ENCODE peak calls at places on chromosomes 5 and 9, in six cellular contexts. D is GM23248, S is transverse colon, Q is adrenal gland, N is thyroid gland, H is tibial artery. C is an unnamed sample. For H3K27me3, the result is how much of the 10 kb centered on the place peaks cover.

GRCh38 chr5:155833282-155833681 is 493.7 kb upstream of the SGCD start:
- DNase-seq in D (peak), S (no peak), Q (no peak), N (no peak), H (no peak), C (no peak)

GRCh38 chr5:180366303-180366702 is 13.2 kb upstream of the GFPT2 start:
- DNase-seq in D (peak), S (no peak), Q (no peak), N (peak), H (peak), C (no peak)

GRCh38 chr9:94746541-94747505 is 20.3 kb downstream of the AOPEP start:
- DNase-seq in D (no peak), S (no peak), Q (no peak), N (no peak), H (no peak), C (no peak)

GRCh38 chr9:21813575-21814473 is 11.4 kb downstream of the MTAP start:
- DNase-seq in D (peak), S (peak), Q (peak), N (peak), H (no peak), C (peak)

GRCh38 chr5:132751971-132752580 is 4.8 kb downstream of the CCNI2 start:
- DNase-seq in D (no peak), S (peak), Q (no peak), N (no peak), H (no peak), C (no peak)

GRCh38 chr9:116985636-116986414 is 298.7 kb downstream of the TRIM32 start:
- DNase-seq in D (no peak), S (no peak), Q (no peak), N (no peak), H (no peak), C (no peak)

GRCh38 chr5:1892685-1893445 is 10.1 kb upstream of the IRX4 start:
- DNase-seq in D (no peak), S (no peak), Q (no peak), N (no peak), H (no peak), C (no peak)

GRCh38 chr5:133373121-133373870 is 239.0 kb downstream of the FSTL4 start:
- DNase-seq in D (peak), S (no peak), Q (no peak), N (no peak), H (no peak), C (no peak)

GRCh38 chr9:34665381-34666250 is 3.2 kb upstream of the CCL27 start:
- DNase-seq in D (peak), S (peak), Q (peak), N (peak), H (peak), C (peak)

GRCh38 chr5:145062280-145062679 is 772.9 kb downstream of the PRELID2 start:
- DNase-seq in D (peak), S (no peak), Q (no peak), N (no peak), H (no peak), C (peak)

GRCh38 chr9:131530546-131530929 is 525 bp downstream of the UCK1 start:
- DNase-seq in D (peak), S (peak), Q (peak), N (peak), H (peak), C (no peak)

GRCh38 chr9:96176901-96177718 is 124.9 kb downstream of the HSD17B3 start:
- DNase-seq in D (peak), S (peak), Q (peak), N (no peak), H (no peak), C (no peak)

GRCh38 chr5:65482280-65482726 is 583 bp upstream of the ADAMTS6 start:
- DNase-seq in D (peak), S (no peak), Q (no peak), N (no peak), H (no peak), C (no peak)

GRCh38 chr5:78530342-78531096 is 118.1 kb downstream of the LHFPL2 start:
- DNase-seq in D (peak), S (no peak), Q (peak), N (no peak), H (no peak), C (no peak)

GRCh38 chr5:150637245-150638052 is 3.0 kb upstream of the SYNPO start:
- DNase-seq in D (peak), S (no peak), Q (peak), N (peak), H (peak), C (peak)

GRCh38 chr9:26326473-26327044 is 566.0 kb downstream of the CAAP1 start:
- DNase-seq in D (peak), S (peak), Q (peak), N (peak), H (no peak), C (peak)

GRCh38 chr5:55223988-55224240 is 3.2 kb downstream of the MCIDAS start:
- DNase-seq in D (no peak), S (no peak), Q (no peak), N (no peak), H (no peak), C (no peak)
- H3K27me3 ChIP-seq in D (half or more), S (half or more), Q (half or more), N (under half), H (half or more), C (half or more)

GRCh38 chr5:124707516-124707915 is 38.9 kb downstream of the ZNF608 start:
- DNase-seq in D (no peak), S (no peak), Q (no peak), N (no peak), H (no peak), C (no peak)

GRCh38 chr5:124706041-124706440 is 40.4 kb downstream of the ZNF608 start:
- DNase-seq in D (no peak), S (no peak), Q (no peak), N (no peak), H (no peak), C (no peak)

GRCh38 chr5:124704594-124705284 is 41.7 kb downstream of the ZNF608 start:
- DNase-seq in D (no peak), S (no peak), Q (no peak), N (peak), H (no peak), C (no peak)

GRCh38 chr5:124705577-124705976 is 40.9 kb downstream of the ZNF608 start:
- DNase-seq in D (no peak), S (no peak), Q (no peak), N (no peak), H (no peak), C (no peak)

GRCh38 chr5:124706729-124707361 is 39.6 kb downstream of the ZNF608 start:
- DNase-seq in D (peak), S (peak), Q (no peak), N (peak), H (no peak), C (peak)
- H3K4me3 ChIP-seq in D (no peak), S (no peak), Q (no peak), N (no peak), H (no peak), C (no peak)

GRCh38 chr5:91160751-91161285 is 222.3 kb downstream of the ARRDC3 start:
- DNase-seq in D (peak), S (no peak), Q (no peak), N (no peak), H (no peak), C (no peak)

GRCh38 chr5:91164424-91164823 is 218.7 kb downstream of the ARRDC3 start:
- DNase-seq in D (no peak), S (no peak), Q (no peak), N (no peak), H (no peak), C (no peak)

GRCh38 chr5:91159647-91160046 is 223.5 kb downstream of the ARRDC3 start:
- DNase-seq in D (no peak), S (no peak), Q (no peak), N (no peak), H (no peak), C (no peak)

GRCh38 chr5:91166040-91166807 is 216.9 kb downstream of the ARRDC3 start:
- DNase-seq in D (peak), S (no peak), Q (no peak), N (no peak), H (no peak), C (no peak)

GRCh38 chr5:91162534-91163381 is 220.4 kb downstream of the ARRDC3 start:
- DNase-seq in D (peak), S (peak), Q (peak), N (peak), H (peak), C (peak)
- H3K27ac ChIP-seq in D (peak), S (peak), Q (peak), N (peak), H (no peak), C (peak)

GRCh38 chr5:176712546-176713297 is 65.4 kb downstream of the TSPAN17 start:
- DNase-seq in D (no peak), S (no peak), Q (no peak), N (no peak), H (no peak), C (no peak)
- H3K27me3 ChIP-seq in D (under half), S (under half), Q (under half), N (under half), H (half or more), C (under half)

DNA sequence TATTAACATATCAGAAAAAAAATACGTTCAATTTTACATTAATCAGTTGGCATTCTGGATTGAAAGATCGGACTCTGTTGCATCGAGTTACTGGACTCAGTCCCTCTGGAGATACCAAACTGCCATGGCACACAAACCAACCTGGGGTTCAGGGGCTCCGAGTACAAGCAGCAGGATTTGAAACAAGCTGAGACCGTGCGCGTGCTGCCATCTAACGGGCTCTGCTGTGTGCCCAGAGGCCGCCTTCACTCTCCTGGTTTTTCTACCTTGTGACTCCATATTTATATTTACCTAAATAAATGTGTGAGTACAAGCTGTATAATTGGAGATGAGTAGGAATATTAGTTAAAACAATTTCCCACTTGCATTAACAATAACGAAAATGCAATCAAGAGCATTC is 48.2 kb downstream of the ANXA1 start:
- DNase-seq in D (no peak), S (no peak), Q (no peak), N (no peak), H (no peak), C (no peak)
- H3K4me3 ChIP-seq in D (no peak), S (no peak), Q (no peak), N (no peak), H (no peak), C (no peak)